ENCODE peak calls at places on chromosomes 11 and 22, in seven cellular contexts. Z, Q, H, N, O, V and P are unnamed samples.
A peak's percentile ranks its signal among the peaks of the same experiment; 100 is the strongest.

GRCh38 chr11:30107899-30108298 is 91.1 kb upstream of the KCNA4 start:
- DNase-seq in Z (no peak), Q (peak; percentile 40), H (peak; percentile 65), N (no peak), O (no peak), V (peak; percentile 62), P (peak; percentile 48)

GRCh38 chr22:22403771-22404170 is 104.8 kb downstream of the ZNF280B start:
- DNase-seq in Z (no peak), Q (no peak), H (no peak), N (no peak), O (no peak), V (no peak), P (no peak)

GRCh38 chr11:126924381-126924780 is 76.2 kb downstream of the KIRREL3 start:
- DNase-seq in Z (no peak), Q (no peak), H (no peak), N (no peak), O (no peak), V (no peak), P (no peak)

GRCh38 chr22:46528121-46528610 is 9.3 kb downstream of the CELSR1 start:
- DNase-seq in Z (peak; percentile 54), Q (peak; percentile 89), H (peak; percentile 55), N (no peak), O (no peak), V (peak; percentile 64), P (peak; percentile 96)

GRCh38 chr11:16454284-16454683 is 97.9 kb upstream of the SOX6 start:
- DNase-seq in Z (no peak), Q (peak; percentile 6), H (no peak), N (no peak), O (no peak), V (peak; percentile 55), P (peak; percentile 20)

GRCh38 chr22:25655536-25655935 is 86.5 kb upstream of the MYO18B start:
- DNase-seq in Z (no peak), Q (no peak), H (no peak), N (no peak), O (no peak), V (no peak), P (no peak)

GRCh38 chr11:119237515-119237914 is 31.4 kb downstream of the CBL start:
- DNase-seq in Z (no peak), Q (no peak), H (no peak), N (no peak), O (no peak), V (no peak), P (no peak)

GRCh38 chr11:61049854-61050253 is 52.4 kb upstream of the CD5 start:
- DNase-seq in Z (no peak), Q (no peak), H (no peak), N (no peak), O (no peak), V (no peak), P (no peak)

GRCh38 chr11:128522063-128522942 is 65.1 kb downstream of the ETS1 start:
- DNase-seq in Z (peak; percentile 94), Q (peak; percentile 99), H (peak; percentile 97), N (peak; percentile 89), O (peak; percentile 96), V (peak; percentile 100), P (peak; percentile 99)

GRCh38 chr11:128523616-128524015 is 63.7 kb downstream of the ETS1 start:
- DNase-seq in Z (no peak), Q (peak; percentile 87), H (peak; percentile 40), N (no peak), O (no peak), V (peak; percentile 76), P (peak; percentile 75)

GRCh38 chr11:128524172-128524571 is 63.2 kb downstream of the ETS1 start:
- DNase-seq in Z (no peak), Q (no peak), H (no peak), N (no peak), O (no peak), V (no peak), P (no peak)

GRCh38 chr11:128521697-128522062 is 65.7 kb downstream of the ETS1 start:
- DNase-seq in Z (no peak), Q (no peak), H (no peak), N (no peak), O (peak; percentile 36), V (no peak), P (no peak)

GRCh38 chr11:128522943-128523518 is 64.3 kb downstream of the ETS1 start:
- DNase-seq in Z (no peak), Q (no peak), H (no peak), N (peak; percentile 55), O (no peak), V (no peak), P (no peak)
- TF ChIP-seq CTCF in Z (no peak), Q (no peak), H (no peak), N (no peak), O (no peak), V (no peak), P (no peak)

GRCh38 chr11:3156661-3157311 is 8.3 kb downstream of the OSBPL5 start:
- DNase-seq in Z (no peak), Q (no peak), H (no peak), N (no peak), O (no peak), V (no peak), P (no peak)

GRCh38 chr11:3154001-3154599 is 11.0 kb downstream of the OSBPL5 start:
- DNase-seq in Z (no peak), Q (peak; percentile 25), H (no peak), N (no peak), O (no peak), V (no peak), P (no peak)

GRCh38 chr11:3155216-3155615 is 9.9 kb downstream of the OSBPL5 start:
- DNase-seq in Z (no peak), Q (no peak), H (no peak), N (no peak), O (no peak), V (no peak), P (no peak)

GRCh38 chr11:3156282-3156660 is 8.8 kb downstream of the OSBPL5 start:
- DNase-seq in Z (no peak), Q (no peak), H (peak; percentile 54), N (no peak), O (no peak), V (no peak), P (no peak)

DNA sequence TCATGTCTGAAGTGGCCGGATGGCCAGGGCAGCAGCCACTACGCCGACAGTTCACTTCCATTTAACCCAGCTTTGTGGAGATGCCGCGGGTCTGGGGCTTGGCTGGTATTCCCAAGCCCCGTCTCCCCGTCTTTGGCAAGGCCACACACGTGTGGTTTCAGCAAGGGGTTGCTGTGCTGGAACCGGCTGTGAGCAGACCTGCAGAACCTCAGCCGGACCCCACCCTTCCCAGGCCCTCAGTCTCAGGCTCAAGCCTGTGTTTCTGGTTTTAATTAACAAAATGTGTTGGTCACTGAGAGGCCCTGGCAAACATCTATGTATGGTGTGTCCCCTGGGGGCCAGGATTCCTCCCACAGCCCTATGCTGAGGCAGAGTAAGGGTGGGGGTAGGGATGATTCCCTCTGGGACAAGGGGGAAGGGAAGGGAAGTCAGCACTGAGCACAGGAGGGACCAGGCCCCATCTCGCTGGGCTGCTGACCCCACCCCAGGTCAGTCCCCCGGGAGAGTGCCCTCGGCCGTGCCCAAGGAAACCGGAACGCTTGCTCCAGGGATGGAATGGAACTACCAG is 9.3 kb downstream of the OSBPL5 start:
- DNase-seq in Z (no peak), Q (no peak), H (peak; percentile 40), N (no peak), O (no peak), V (no peak), P (no peak)
- H3K9ac ChIP-seq in Z (peak overlapping the region; percentile 50), Q (no peak overlapping the region), H (peak overlapping the region; percentile 68), N (no peak overlapping the region), O (peak overlapping the region; percentile 15), V (no peak overlapping the region), P (no peak overlapping the region)

DNA sequence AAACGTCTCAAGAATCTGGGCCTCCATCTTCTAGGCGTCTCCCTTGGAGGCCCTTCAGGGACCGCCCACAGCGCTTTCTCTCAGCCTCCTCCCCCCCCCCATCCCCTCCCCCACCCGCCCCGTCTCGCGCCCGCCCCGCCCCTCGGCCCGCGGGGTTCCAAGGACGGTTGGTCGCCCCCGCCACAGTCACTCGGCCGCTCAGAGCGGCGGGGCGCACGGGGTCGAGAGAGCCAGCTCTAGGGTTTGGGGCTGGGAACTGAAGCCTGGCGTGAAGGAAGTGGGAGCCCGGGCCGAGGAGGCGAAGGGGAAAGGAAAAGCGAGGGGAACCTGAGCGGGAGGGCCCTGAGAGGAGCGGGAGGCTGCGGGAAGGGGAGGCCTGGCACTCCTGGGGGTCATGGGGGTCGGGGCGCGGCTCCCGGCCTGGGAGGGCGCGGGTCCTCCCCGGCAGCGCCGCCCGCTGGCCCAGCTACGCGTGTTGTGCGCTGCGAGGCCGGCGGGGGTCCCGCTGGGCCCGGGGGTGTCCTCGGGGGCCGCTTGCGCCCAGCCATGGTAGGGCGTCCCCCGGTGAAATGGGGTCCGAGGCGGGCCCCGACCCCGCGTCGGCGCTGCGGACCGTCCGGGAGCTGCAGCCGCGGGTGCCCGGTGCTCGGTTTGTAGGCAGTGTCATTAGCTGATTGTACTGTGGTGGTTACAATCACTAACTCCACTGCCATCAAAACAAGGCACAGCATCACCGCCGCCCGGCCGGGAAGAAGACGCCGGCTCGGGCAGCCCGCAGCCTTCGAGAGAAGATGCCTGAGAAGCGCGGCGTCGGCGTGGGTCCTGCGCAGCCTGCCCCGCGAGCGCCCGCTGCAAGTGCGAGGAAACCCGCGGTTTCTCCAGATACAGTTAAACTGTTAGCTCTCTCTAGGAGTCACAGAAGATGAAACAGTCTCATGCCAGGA is at the start of gene BTG4:
- DNase-seq in Z (no peak), Q (no peak), H (no peak), N (no peak), O (peak; percentile 75), V (no peak), P (no peak)
- TF ChIP-seq CTCF in Z (no peak), Q (no peak), H (peak; percentile 15), N (no peak), O (peak; percentile 36), V (no peak), P (no peak)

GRCh38 chr11:93929407-93929806 is 79.0 kb upstream of the VSTM5 start:
- DNase-seq in Z (no peak), Q (no peak), H (no peak), N (no peak), O (no peak), V (no peak), P (no peak)

GRCh38 chr11:93936416-93936815 is 84.7 kb upstream of the HEPHL1 start:
- DNase-seq in Z (no peak), Q (no peak), H (no peak), N (no peak), O (no peak), V (no peak), P (no peak)

GRCh38 chr11:93935826-93936225 is 85.3 kb upstream of the HEPHL1 start:
- DNase-seq in Z (no peak), Q (no peak), H (no peak), N (no peak), O (no peak), V (no peak), P (no peak)

DNA sequence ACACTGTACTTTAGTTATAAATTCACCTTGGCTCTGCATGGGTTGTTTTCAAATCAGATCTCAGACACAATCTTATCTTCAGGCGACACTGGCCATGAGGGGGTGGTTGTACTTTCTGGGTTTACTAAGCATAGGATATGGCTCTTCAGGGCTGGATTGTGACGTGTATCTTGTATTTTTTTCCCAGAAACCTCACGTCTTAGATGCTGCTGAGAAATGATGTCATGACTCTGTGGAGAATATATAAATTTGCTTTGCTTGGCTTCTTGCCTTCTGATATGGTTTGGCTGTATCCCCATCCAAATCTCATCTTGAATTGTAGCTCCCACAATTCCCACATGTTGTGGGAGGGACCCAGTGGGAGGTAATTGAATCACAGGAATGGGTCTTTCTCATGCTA is 82.8 kb upstream of the VSTM5 start:
- DNase-seq in Z (no peak), Q (peak; percentile 55), H (no peak), N (no peak), O (no peak), V (peak; percentile 15), P (no peak)
- H3K9ac ChIP-seq in Z (no peak overlapping the region), Q (no peak overlapping the region), H (no peak overlapping the region), N (no peak overlapping the region), O (no peak overlapping the region), V (no peak overlapping the region), P (no peak overlapping the region)